ENCODE peak calls at places on chromosome 9, in six cellular contexts. K, P, E, A, L and M are unnamed samples. For H3K4me1, the result is how much of the 10 kb centered on the place peaks cover.

GRCh38 chr9:134411451-134412297 is 85.4 kb downstream of the RXRA start:
- DNase-seq in K (no peak), P (no peak), E (no peak), A (no peak), L (no peak), M (no peak)

GRCh38 chr9:22425551-22425950 is 21.1 kb upstream of the DMRTA1 start:
- DNase-seq in K (no peak), P (no peak), E (no peak), A (no peak), L (no peak), M (no peak)

GRCh38 chr9:71765693-71766092 is 2.6 kb downstream of the CEMIP2 start:
- DNase-seq in K (no peak), P (no peak), E (peak), A (no peak), L (no peak), M (no peak)

GRCh38 chr9:28801144-28801799 is 1228.0 kb upstream of the C9orf72 start:
- DNase-seq in K (no peak), P (no peak), E (no peak), A (no peak), L (no peak), M (no peak)

GRCh38 chr9:105026451-105026850 is 98.5 kb upstream of the ABCA1 start:
- DNase-seq in K (no peak), P (no peak), E (no peak), A (no peak), L (no peak), M (no peak)

GRCh38 chr9:124869986-124870560 is 8.1 kb downstream of the ARPC5L start:
- DNase-seq in K (no peak), P (no peak), E (no peak), A (peak), L (peak), M (peak)

GRCh38 chr9:94768766-94769165 is 42.3 kb downstream of the AOPEP start:
- DNase-seq in K (no peak), P (no peak), E (no peak), A (no peak), L (no peak), M (no peak)

GRCh38 chr9:79574716-79575242 is 3.0 kb downstream of the TLE4 start:
- DNase-seq in K (no peak), P (no peak), E (peak), A (no peak), L (no peak), M (no peak)

GRCh38 chr9:33524431-33524947 is 438 bp downstream of the ANKRD18B start:
- DNase-seq in K (no peak), P (no peak), E (no peak), A (no peak), L (peak), M (no peak)

GRCh38 chr9:26856413-26857032 is 36.1 kb downstream of the CAAP1 start:
- DNase-seq in K (peak), P (no peak), E (no peak), A (no peak), L (peak), M (no peak)

DNA sequence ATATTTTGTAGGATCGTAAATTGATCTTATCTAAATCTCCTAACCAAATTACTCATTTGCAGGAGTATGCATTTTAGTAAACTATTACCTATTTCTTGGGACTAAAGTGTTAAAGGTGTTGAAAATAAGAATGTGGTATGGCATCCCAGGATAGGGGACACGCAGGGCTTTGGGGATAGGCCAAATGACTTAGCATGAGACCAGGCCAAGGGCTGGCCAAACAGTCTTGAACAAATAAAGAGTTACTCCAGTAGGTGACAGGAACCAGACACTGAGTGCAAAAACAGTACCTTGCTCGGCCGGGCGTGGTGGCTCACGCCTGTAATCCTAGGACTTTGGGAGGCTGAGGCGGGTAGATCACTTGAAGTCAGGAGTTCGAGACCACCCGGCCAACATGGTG is 25.1 kb downstream of the TBC1D2 start:
- DNase-seq in K (no peak), P (no peak), E (no peak), A (no peak), L (no peak), M (no peak)
- H3K4me1 ChIP-seq in K (half or more), P (under half), E (under half), A (under half), L (under half), M (under half)

GRCh38 chr9:126805546-126806262 is 864 bp downstream of the ZBTB43 start:
- DNase-seq in K (no peak), P (peak), E (no peak), A (peak), L (peak), M (peak)
- TF ChIP-seq POLR2A in K (no peak), P (peak), E (no peak), A (no peak), L (no peak), M (no peak)

DNA sequence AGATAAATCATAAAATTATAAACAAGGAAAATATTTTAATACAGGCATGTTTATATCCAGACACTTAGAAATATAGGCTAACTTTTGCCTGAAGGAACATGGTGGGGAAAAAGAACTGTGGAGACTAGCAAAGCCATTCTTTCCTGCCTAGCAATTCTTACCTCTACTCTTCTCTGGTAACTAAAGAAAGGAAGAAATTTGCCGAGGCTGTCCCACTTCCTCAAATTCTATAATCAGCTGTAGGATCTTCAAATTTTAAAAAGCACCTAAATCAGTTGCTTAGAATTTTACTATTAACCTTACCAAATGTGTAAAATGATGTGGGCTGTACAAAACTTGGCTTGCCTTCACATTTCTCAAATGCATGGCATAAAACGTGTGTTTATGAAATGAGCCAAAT is 249.1 kb upstream of the SMARCA2 start:
- DNase-seq in K (no peak), P (no peak), E (no peak), A (no peak), L (no peak), M (no peak)
- TF ChIP-seq CTCF in K (no peak), P (no peak), E (no peak), A (no peak), L (no peak), M (no peak)

GRCh38 chr9:77901771-77902170 is 129.8 kb downstream of the GNAQ start:
- DNase-seq in K (no peak), P (no peak), E (no peak), A (no peak), L (no peak), M (no peak)

GRCh38 chr9:77899679-77900354 is 131.8 kb downstream of the GNAQ start:
- DNase-seq in K (no peak), P (no peak), E (no peak), A (no peak), L (no peak), M (no peak)

GRCh38 chr9:77903666-77904248 is 127.9 kb downstream of the GNAQ start:
- DNase-seq in K (no peak), P (no peak), E (no peak), A (no peak), L (no peak), M (no peak)

GRCh38 chr9:77898864-77899263 is 132.7 kb downstream of the GNAQ start:
- DNase-seq in K (no peak), P (no peak), E (no peak), A (no peak), L (no peak), M (no peak)

GRCh38 chr9:77901038-77901437 is 130.6 kb downstream of the GNAQ start:
- DNase-seq in K (no peak), P (no peak), E (no peak), A (no peak), L (no peak), M (no peak)
- H3K4me1 ChIP-seq in K (under half), P (under half), E (under half), A (under half), L (under half), M (under half)

GRCh38 chr9:70614786-70615565 is 200.5 kb upstream of the KLF9 start:
- DNase-seq in K (no peak), P (no peak), E (peak), A (no peak), L (no peak), M (no peak)
- TF ChIP-seq POLR2A in K (no peak), P (no peak), E (no peak), A (no peak), L (no peak), M (no peak)

GRCh38 chr9:34927061-34927460 is 31.0 kb upstream of the PHF24 start:
- DNase-seq in K (no peak), P (no peak), E (peak), A (no peak), L (no peak), M (no peak)

GRCh38 chr9:34928921-34929320 is 29.2 kb upstream of the PHF24 start:
- DNase-seq in K (no peak), P (no peak), E (no peak), A (no peak), L (no peak), M (no peak)

GRCh38 chr9:34929506-34930102 is 28.5 kb upstream of the PHF24 start:
- DNase-seq in K (peak), P (no peak), E (no peak), A (peak), L (peak), M (no peak)
- TF ChIP-seq CTCF in K (peak), P (peak), E (peak), A (peak), L (peak), M (peak)

GRCh38 chr9:120792898-120793765 is at the start of gene FBXW2:
- DNase-seq in K (peak), P (peak), E (peak), A (peak), L (peak), M (peak)
- H3K4me1 ChIP-seq in K (under half), P (under half), E (under half), A (under half), L (under half), M (under half)

GRCh38 chr9:73133042-73133651 is 18.5 kb upstream of the ANXA1 start:
- DNase-seq in K (no peak), P (no peak), E (no peak), A (no peak), L (no peak), M (no peak)

GRCh38 chr9:73133921-73134407 is 17.7 kb upstream of the ANXA1 start:
- DNase-seq in K (no peak), P (no peak), E (no peak), A (no peak), L (no peak), M (no peak)

GRCh38 chr9:73131376-73131775 is 20.3 kb upstream of the ANXA1 start:
- DNase-seq in K (no peak), P (no peak), E (no peak), A (no peak), L (no peak), M (no peak)

GRCh38 chr9:73129941-73130695 is 21.5 kb upstream of the ANXA1 start:
- DNase-seq in K (no peak), P (no peak), E (no peak), A (no peak), L (no peak), M (no peak)

GRCh38 chr9:73132034-73132776 is 19.5 kb upstream of the ANXA1 start:
- DNase-seq in K (no peak), P (peak), E (no peak), A (peak), L (peak), M (peak)
- TF ChIP-seq POLR2A in K (no peak), P (peak), E (no peak), A (no peak), L (peak), M (peak)

GRCh38 chr9:20512636-20513035 is 109.7 kb downstream of the MLLT3 start:
- DNase-seq in K (no peak), P (no peak), E (no peak), A (no peak), L (no peak), M (no peak)

GRCh38 chr9:20509464-20509863 is 112.8 kb downstream of the MLLT3 start:
- DNase-seq in K (no peak), P (no peak), E (no peak), A (no peak), L (no peak), M (no peak)

GRCh38 chr9:20513126-20513913 is 109.0 kb downstream of the MLLT3 start:
- DNase-seq in K (no peak), P (no peak), E (no peak), A (no peak), L (no peak), M (no peak)

GRCh38 chr9:20511680-20512079 is 110.6 kb downstream of the MLLT3 start:
- DNase-seq in K (no peak), P (no peak), E (no peak), A (no peak), L (no peak), M (no peak)

DNA sequence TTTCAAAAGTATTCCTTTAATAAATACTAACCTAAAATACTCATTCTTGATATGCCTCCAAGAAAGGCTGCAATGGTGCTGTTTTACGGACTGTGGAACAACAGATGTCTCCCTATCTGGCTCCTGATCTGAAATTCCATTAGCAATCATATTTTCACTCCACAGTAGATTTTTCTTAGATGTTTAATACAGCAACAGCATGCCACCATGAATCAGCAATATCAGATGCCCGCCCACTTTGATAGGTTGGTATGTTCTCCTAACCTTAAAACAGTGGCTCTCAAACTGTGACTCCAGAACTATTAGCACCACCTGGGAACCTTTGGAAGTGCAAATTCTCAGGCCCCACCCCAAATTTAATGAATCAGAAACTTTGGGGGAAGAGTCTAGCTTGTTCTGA is 110.2 kb downstream of the MLLT3 start:
- DNase-seq in K (peak), P (no peak), E (no peak), A (no peak), L (no peak), M (peak)
- TF ChIP-seq CTCF in K (no peak), P (no peak), E (no peak), A (no peak), L (no peak), M (no peak)

GRCh38 chr9:130531670-130532069 is 47.7 kb upstream of the FUBP3 start:
- DNase-seq in K (no peak), P (no peak), E (no peak), A (no peak), L (no peak), M (no peak)
- H3K4me1 ChIP-seq in K (under half), P (under half), E (under half), A (under half), L (under half), M (under half)